ENCODE peak calls at places on chromosomes 5 and 9, in four cellular contexts. V, J, Y and Z are unnamed samples.
A peak's percentile ranks its signal among the peaks of the same experiment; 100 is the strongest.

GRCh38 chr5:171647043-171647899 is 138.3 kb upstream of the SMIM23 start:
- DNase-seq in V (no peak), J (peak; percentile 21), Y (no peak), Z (no peak)

GRCh38 chr5:97471951-97472350 is 288.9 kb upstream of the RIOK2 start:
- DNase-seq in V (no peak), J (no peak), Y (no peak), Z (no peak)

GRCh38 chr9:32378496-32378895 is 5.9 kb upstream of the ACO1 start:
- DNase-seq in V (peak; percentile 24), J (peak; percentile 76), Y (peak; percentile 29), Z (no peak)

GRCh38 chr5:117425163-117425562 is 850.5 kb upstream of the SEMA6A start:
- DNase-seq in V (no peak), J (no peak), Y (no peak), Z (no peak)

GRCh38 chr9:133880851-133881634 is 111.1 kb downstream of the VAV2 start:
- DNase-seq in V (no peak), J (no peak), Y (no peak), Z (no peak)

GRCh38 chr5:158809310-158809709 is 290.4 kb downstream of the EBF1 start:
- DNase-seq in V (no peak), J (no peak), Y (no peak), Z (no peak)

GRCh38 chr9:112793213-112793810 is 42.8 kb downstream of the SNX30 start:
- DNase-seq in V (peak; percentile 48), J (peak; percentile 57), Y (peak; percentile 49), Z (peak; percentile 46)

GRCh38 chr5:33688041-33688980 is 203.5 kb downstream of the ADAMTS12 start:
- DNase-seq in V (no peak), J (no peak), Y (no peak), Z (no peak)

GRCh38 chr9:98720402-98720801 is 11.7 kb upstream of the GABBR2 start:
- DNase-seq in V (no peak), J (no peak), Y (no peak), Z (no peak)

GRCh38 chr9:105455836-105456475 is 8.1 kb downstream of the FSD1L start:
- DNase-seq in V (no peak), J (no peak), Y (no peak), Z (no peak)

DNA sequence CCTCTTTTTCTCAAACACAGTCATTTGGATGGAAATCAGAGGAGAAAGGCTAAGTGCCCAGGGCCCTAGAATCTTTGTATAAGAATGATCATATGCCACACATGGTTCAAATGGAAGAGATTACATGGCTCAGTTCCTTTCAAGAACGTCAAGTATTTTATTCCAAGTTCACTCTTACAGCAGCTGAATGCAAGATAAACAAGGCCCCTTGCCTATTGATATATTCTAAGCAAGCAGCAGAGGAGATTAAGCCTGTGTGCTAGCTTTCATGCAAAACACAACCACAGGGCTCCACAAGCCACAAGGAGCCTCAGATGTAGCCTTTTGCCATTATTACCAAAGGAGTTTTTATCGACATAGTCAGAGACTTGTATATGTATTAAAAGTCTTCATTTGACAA is 55.3 kb upstream of the SLCO6A1 start:
- DNase-seq in V (no peak), J (no peak), Y (no peak), Z (no peak)
- TF ChIP-seq TAF1 in V (no peak), J (no peak), Y (no peak), Z (no peak)

GRCh38 chr5:127563133-127563532 is 45.7 kb downstream of the PRRC1 start:
- DNase-seq in V (no peak), J (no peak), Y (no peak), Z (no peak)

GRCh38 chr5:127562252-127562651 is 44.8 kb downstream of the PRRC1 start:
- DNase-seq in V (no peak), J (peak; percentile 16), Y (no peak), Z (no peak)

GRCh38 chr5:127558273-127558672 is 40.8 kb downstream of the PRRC1 start:
- DNase-seq in V (no peak), J (no peak), Y (no peak), Z (no peak)

GRCh38 chr5:127564002-127564769 is 46.7 kb downstream of the PRRC1 start:
- DNase-seq in V (peak; percentile 14), J (peak; percentile 57), Y (peak; percentile 29), Z (no peak)

GRCh38 chr5:127561254-127561653 is 43.8 kb downstream of the PRRC1 start:
- DNase-seq in V (no peak), J (no peak), Y (no peak), Z (no peak)
- TF ChIP-seq POLR2A in V (no peak), J (no peak), Y (no peak), Z (no peak)

DNA sequence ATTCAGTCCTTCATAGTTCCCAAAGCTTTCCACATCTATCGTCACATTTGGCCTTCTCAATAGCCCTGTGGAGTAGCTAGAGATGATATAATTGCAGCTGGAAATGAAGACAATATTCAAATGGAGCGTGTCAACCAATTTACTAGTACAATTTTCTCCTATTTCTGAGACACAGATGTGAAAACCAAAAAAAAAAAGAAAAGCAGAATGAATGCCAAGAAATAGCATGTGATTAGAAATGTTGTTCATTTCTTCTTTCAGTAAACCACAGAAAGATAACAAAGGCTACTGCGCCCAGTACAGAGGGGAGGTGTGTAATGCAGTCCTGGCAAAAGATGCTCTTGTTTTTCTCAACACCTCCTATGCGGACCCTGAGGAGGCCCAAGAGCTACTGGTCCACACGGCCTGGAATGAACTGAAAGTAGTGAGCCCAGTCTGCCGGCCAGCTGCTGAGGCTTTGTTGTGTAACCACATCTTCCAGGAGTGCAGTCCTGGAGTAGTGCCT is 99.0 kb downstream of the MUSK start:
- DNase-seq in V (no peak), J (no peak), Y (no peak), Z (no peak)
- TF ChIP-seq POLR2AphosphoS5 in V (no peak), J (no peak), Y (no peak), Z (no peak)

GRCh38 chr5:8650197-8650596 is 781.2 kb downstream of the MTRR start:
- DNase-seq in V (no peak), J (no peak), Y (no peak), Z (no peak)
- TF ChIP-seq TAF1 in V (no peak), J (no peak), Y (no peak), Z (no peak)

DNA sequence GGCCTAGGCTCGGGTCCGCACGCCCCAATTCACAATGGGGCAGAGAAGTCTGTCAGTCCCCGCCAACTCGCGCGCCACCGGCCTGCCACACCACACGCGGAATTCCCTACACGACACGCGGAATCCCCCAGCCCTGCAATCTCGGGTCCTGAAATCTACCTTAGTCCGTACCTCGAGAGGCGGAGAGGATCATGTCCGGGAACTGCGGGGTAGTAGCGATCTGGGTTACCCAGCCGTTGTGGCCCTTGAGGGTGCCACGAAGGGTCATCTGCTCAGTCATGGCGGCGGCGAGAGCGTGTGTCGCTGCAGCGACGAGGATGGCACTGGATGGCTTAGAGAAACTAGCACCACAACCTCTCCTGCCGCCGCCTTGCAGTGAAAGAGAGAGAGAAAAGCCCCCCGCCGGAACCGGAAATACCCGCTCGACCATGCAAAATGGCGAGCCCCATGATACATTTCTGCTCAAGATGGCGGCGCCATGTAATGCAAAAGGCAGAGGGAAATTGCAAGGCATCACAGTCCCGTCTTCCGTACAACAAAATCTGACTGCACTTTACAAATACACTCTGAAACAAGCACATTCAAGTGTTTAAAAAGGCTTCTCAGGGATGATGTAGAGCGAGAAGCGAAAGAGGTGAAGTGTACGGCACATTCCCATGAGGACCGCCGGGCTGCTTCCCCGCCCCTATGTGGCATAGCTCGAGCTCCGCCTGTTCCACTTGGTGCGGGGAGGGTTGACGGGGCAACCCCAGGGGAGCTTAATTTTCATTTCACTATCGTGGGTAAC is at the start of gene RACK1:
- DNase-seq in V (no peak), J (peak; percentile 87), Y (peak; percentile 67), Z (peak; percentile 74)
- TF ChIP-seq POLR2A in V (peak; percentile 98), J (peak; percentile 96), Y (peak; percentile 99), Z (peak; percentile 99)

GRCh38 chr9:17389026-17389425 is 189.8 kb upstream of the SH3GL2 start:
- DNase-seq in V (no peak), J (no peak), Y (no peak), Z (no peak)
- TF ChIP-seq POLR2AphosphoS5 in V (no peak), J (no peak), Y (no peak), Z (no peak)

GRCh38 chr5:167870055-167870454 is 421.4 kb upstream of the WWC1 start:
- DNase-seq in V (no peak), J (no peak), Y (no peak), Z (no peak)
- TF ChIP-seq TAF1 in V (no peak), J (no peak), Y (no peak), Z (no peak)

GRCh38 chr5:1636981-1637638 is 113.3 kb upstream of the LPCAT1 start:
- DNase-seq in V (no peak), J (no peak), Y (no peak), Z (no peak)

GRCh38 chr5:1638658-1639400 is 115.1 kb upstream of the LPCAT1 start:
- DNase-seq in V (no peak), J (no peak), Y (peak; percentile 3), Z (no peak)

GRCh38 chr5:1634337-1634661 is 110.5 kb upstream of the LPCAT1 start:
- DNase-seq in V (no peak), J (no peak), Y (no peak), Z (no peak)

GRCh38 chr5:1637639-1638481 is 114.1 kb upstream of the LPCAT1 start:
- DNase-seq in V (no peak), J (no peak), Y (peak; percentile 11), Z (no peak)

DNA sequence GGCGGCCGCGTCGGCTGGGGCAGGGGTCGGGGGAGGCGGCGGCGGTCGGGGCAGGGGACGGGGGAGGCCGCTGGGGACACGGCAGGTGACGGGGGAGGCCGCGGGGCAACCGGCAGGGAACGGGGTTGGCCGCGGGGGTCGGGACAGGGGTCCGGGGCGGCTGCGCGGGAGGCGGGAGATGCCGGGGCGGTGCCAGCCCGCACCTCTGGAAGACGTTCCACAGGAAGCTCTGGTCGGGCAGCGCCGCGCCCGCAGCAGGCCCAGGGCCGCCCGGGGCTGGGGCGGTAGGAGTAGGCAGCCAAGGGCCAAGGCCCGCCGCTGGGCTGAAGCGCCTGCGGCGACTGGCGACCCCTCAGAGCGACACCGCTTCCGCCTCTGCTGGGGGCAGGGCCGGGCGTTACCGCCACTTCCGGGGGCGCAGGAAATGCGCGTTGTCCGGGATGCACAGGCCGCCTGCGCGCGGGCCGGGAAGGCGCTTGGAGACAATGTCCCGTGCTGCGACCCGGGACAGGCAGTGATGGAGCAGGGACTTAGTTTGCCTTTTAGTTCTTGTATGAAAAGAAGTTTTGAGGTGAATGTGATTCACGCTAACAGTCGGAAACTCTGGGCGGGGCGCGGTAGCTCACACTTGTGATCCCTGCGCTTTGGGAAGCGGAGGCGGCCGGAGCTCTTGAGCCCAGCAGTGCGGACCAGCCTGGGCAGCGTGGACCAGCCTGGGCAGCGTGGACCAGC is 110.0 kb upstream of the LPCAT1 start:
- DNase-seq in V (peak; percentile 93), J (peak; percentile 68), Y (peak; percentile 93), Z (peak; percentile 95)
- TF ChIP-seq POLR2A in V (peak; percentile 89), J (peak; percentile 91), Y (peak; percentile 90), Z (peak; percentile 91)

DNA sequence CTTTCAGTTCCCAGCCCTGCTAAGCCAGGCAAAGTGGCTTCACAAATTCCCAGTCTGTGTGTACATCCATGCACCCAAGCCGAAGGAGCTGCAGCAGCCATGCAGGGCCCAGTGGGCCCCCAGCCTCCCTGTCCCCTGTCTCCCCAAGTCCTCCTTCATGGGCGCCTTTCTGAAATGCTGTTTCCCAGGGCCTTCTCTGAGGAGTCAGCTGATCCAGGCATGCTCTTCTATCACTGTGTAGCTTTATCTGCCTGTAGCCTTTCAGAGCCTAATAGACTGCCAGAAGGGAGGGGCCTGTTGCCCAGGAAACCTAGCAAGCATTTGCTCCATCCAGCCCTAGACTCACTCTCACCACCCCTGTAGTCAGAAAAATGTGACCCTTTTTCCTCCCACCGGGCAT is 47.5 kb upstream of the SHC3 start:
- DNase-seq in V (no peak), J (no peak), Y (no peak), Z (no peak)
- TF ChIP-seq POLR2AphosphoS5 in V (no peak), J (no peak), Y (no peak), Z (no peak)